ENCODE peak calls at places on chromosomes 13 and 19, in ten cellular contexts. X is dorsolateral prefrontal cortex, B is spleen, M is HFF-Myc, V is fibroblast of the aortic adventitia, W is fibroblast of mammary gland, H is omental fat pad, U is fibroblast of lung, N is prostate gland, R is Caco-2. C is an unnamed sample.

GRCh38 chr19:17306285-17306714 is 628 bp downstream of the MRPL34 start:
- DNase-seq in X (no peak), B (no peak), M (no peak), V (no peak), W (no peak), H (no peak), U (no peak), N (no peak), R (no peak), C (no peak)

GRCh38 chr13:86572115-86572514 is 772.9 kb upstream of the SLITRK6 start:
- DNase-seq in X (no peak), B (no peak), M (no peak), V (peak; percentile 35), W (peak; percentile 57), H (no peak), U (peak; percentile 33), N (no peak), R (no peak), C (peak; percentile 57)

GRCh38 chr13:95276119-95276505 is 25.1 kb downstream of the ABCC4 start:
- DNase-seq in X (no peak), B (no peak), M (no peak), V (no peak), W (no peak), H (no peak), U (no peak), N (no peak), R (no peak), C (no peak)

GRCh38 chr13:85223883-85224656 is 575.1 kb downstream of the SLITRK6 start:
- DNase-seq in X (no peak), B (no peak), M (no peak), V (no peak), W (no peak), H (no peak), U (peak; percentile 53), N (no peak), R (no peak), C (no peak)

GRCh38 chr19:39082745-39083598 is 1.2 kb upstream of the ACP7 start:
- DNase-seq in X (peak; percentile 48), B (no peak), M (no peak), V (peak; percentile 33), W (no peak), H (no peak), U (no peak), N (no peak), R (no peak), C (no peak)

GRCh38 chr19:18417250-18418033 is 1.8 kb upstream of the SSBP4 start:
- DNase-seq in X (no peak), B (peak; percentile 93), M (no peak), V (peak; percentile 72), W (peak; percentile 69), H (no peak), U (peak; percentile 83), N (no peak), R (peak; percentile 86), C (peak; percentile 43)

GRCh38 chr13:42048625-42049453 is at the start of gene DGKH:
- DNase-seq in X (peak; percentile 80), B (peak; percentile 88), M (no peak), V (peak; percentile 71), W (peak; percentile 70), H (peak; percentile 38), U (peak; percentile 78), N (peak; percentile 83), R (peak; percentile 87), C (peak; percentile 76)

GRCh38 chr13:109576331-109576813 is 210.0 kb downstream of the IRS2 start:
- DNase-seq in X (no peak), B (no peak), M (no peak), V (no peak), W (no peak), H (no peak), U (peak; percentile 52), N (peak; percentile 53), R (no peak), C (no peak)

DNA sequence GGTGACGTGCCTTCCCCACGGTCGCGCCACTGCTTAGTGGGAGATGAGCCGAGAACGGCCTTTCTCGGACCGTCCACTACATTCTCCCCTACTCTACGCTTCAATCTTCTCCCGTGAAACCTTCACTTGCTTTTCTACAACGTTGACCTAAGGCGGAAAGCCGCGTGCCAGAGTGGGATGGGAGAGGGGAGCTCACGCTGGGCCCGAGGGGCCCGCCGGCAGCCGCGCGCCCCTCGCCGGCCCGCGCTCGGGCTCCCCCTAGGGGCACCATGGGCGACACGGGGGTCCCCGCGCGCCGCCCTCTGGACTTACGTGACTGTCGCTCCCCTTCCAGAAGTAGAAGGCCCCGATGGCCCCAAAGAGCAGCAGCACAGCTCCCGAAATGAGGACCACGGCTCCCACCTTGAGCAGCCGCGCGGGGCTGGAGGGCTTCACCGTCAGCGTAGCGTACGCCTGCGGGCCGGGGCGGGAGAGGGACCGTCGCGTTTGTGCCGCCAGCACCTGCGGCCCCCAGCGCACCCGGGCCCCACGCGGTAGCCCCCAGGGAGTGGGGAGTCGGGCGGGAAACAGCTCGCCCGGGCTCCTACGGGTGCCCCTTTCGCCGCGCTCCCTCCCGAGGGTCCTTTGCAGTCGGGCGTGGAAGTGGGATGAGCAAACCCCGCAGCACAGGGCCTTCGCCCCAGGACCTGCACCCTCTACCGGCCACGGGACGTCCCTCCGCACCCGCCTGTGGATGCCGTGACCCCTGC is 727 bp downstream of the CNMD start:
- DNase-seq in X (peak; percentile 20), B (peak; percentile 74), M (no peak), V (no peak), W (no peak), H (no peak), U (no peak), N (no peak), R (no peak), C (no peak)
- TF ChIP-seq CTCF in X (peak; percentile 78), B (peak; percentile 58), M (peak; percentile 36), V (no peak), W (no peak), H (no peak), U (peak; percentile 33), N (no peak), R (no peak), C (no peak)

GRCh38 chr13:75635101-75635620 is 969 bp upstream of the LMO7 start:
- DNase-seq in X (no peak), B (no peak), M (no peak), V (peak; percentile 35), W (peak; percentile 34), H (no peak), U (no peak), N (no peak), R (no peak), C (no peak)
- TF ChIP-seq CTCF in X (no peak), B (no peak), M (no peak), V (no peak), W (no peak), H (no peak), U (no peak), N (no peak), R (no peak), C (no peak)

GRCh38 chr13:104510422-104510821 is 1444.2 kb upstream of the SLC10A2 start:
- DNase-seq in X (no peak), B (no peak), M (no peak), V (no peak), W (no peak), H (no peak), U (no peak), N (no peak), R (no peak), C (no peak)
- TF ChIP-seq CTCF in X (no peak), B (no peak), M (no peak), V (no peak), W (no peak), H (no peak), U (no peak), N (no peak), R (no peak), C (no peak)

GRCh38 chr19:2462635-2463421 is 6.1 kb upstream of the LMNB2 start:
- DNase-seq in X (peak; percentile 82), B (peak; percentile 83), M (peak; percentile 93), V (peak; percentile 98), W (peak; percentile 98), H (peak; percentile 54), U (peak; percentile 96), N (peak; percentile 83), R (peak; percentile 76), C (peak; percentile 97)

GRCh38 chr19:2458054-2458453 is 1.3 kb upstream of the LMNB2 start:
- DNase-seq in X (no peak), B (no peak), M (no peak), V (no peak), W (no peak), H (no peak), U (no peak), N (no peak), R (no peak), C (no peak)

GRCh38 chr19:2464389-2464788 is 7.6 kb upstream of the LMNB2 start:
- DNase-seq in X (no peak), B (no peak), M (no peak), V (no peak), W (no peak), H (no peak), U (no peak), N (no peak), R (no peak), C (no peak)

GRCh38 chr19:2460245-2460644 is 3.5 kb upstream of the LMNB2 start:
- DNase-seq in X (no peak), B (no peak), M (no peak), V (no peak), W (no peak), H (no peak), U (no peak), N (no peak), R (no peak), C (no peak)

GRCh38 chr19:2461751-2462634 is 5.2 kb upstream of the LMNB2 start:
- DNase-seq in X (no peak), B (peak; percentile 85), M (no peak), V (peak; percentile 51), W (peak; percentile 77), H (no peak), U (peak; percentile 49), N (no peak), R (no peak), C (peak; percentile 90)
- TF ChIP-seq CTCF in X (no peak), B (no peak), M (peak; percentile 4), V (peak; percentile 44), W (no peak), H (no peak), U (no peak), N (no peak), R (no peak), C (peak; percentile 21)

DNA sequence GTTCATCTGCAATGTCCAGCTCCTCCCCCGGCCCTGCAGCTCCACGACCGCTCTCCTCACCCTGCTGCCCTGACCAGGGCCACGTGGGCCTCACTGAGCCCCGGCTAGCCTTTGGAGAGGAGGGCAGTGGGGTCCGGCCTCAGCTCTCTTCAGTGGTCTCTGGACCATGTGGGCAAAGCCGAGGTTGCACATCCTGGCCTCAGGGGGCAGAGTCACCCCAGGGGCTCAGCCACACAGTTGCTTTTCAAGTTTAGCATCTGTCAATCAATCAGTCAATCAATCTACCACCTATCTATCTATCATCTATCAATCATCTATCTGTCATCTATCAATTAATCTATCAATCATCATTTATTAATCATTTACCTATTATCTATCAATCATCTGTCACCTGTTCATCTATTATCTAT is 3.0 kb upstream of the DIRAS1 start:
- DNase-seq in X (no peak), B (no peak), M (no peak), V (no peak), W (no peak), H (no peak), U (no peak), N (no peak), R (no peak), C (no peak)
- TF ChIP-seq CTCF in X (no peak), B (no peak), M (no peak), V (no peak), W (peak; percentile 5), H (no peak), U (no peak), N (no peak), R (no peak), C (no peak)

GRCh38 chr13:101343128-101343787 is 73.0 kb downstream of the NALCN start:
- DNase-seq in X (no peak), B (no peak), M (no peak), V (no peak), W (peak; percentile 54), H (no peak), U (peak; percentile 6), N (no peak), R (no peak), C (peak; percentile 4)
- TF ChIP-seq CTCF in X (no peak), B (no peak), M (no peak), V (no peak), W (no peak), H (no peak), U (no peak), N (no peak), R (no peak), C (no peak)

C was measured in MCF 10A.